ENCODE peak calls at places on chromosome 13, in five cellular contexts. T, X, C, O and A are unnamed samples.

GRCh38 chr13:23715092-23715761 is 145.0 kb downstream of the TNFRSF19 start:
- DNase-seq in T (no peak), C (no peak), O (no peak), X (no peak), A (no peak)

GRCh38 chr13:79423801-79424642 is 18.0 kb upstream of the RBM26 start:
- DNase-seq in X (peak; percentile 56), O (no peak), T (no peak), C (peak; percentile 73), A (peak; percentile 80)

GRCh38 chr13:97883356-97883755 is 70.1 kb upstream of the IPO5 start:
- DNase-seq in T (no peak), C (no peak), O (no peak), X (no peak), A (no peak)

GRCh38 chr13:19561585-19561984 is 253 bp upstream of the TPTE2 start:
- DNase-seq in C (no peak), X (no peak), T (peak; percentile 7), O (no peak), A (no peak)

GRCh38 chr13:98175823-98176222 is 1.2 kb downstream of the RNF113B start:
- DNase-seq in C (peak; percentile 55), X (no peak), T (no peak), O (no peak), A (no peak)

GRCh38 chr13:71285700-71286099 is 581.3 kb downstream of the DACH1 start:
- DNase-seq in O (no peak), X (no peak), C (peak; percentile 12), T (peak; percentile 12), A (peak; percentile 10)

GRCh38 chr13:47226516-47226915 is 329.7 kb upstream of the HTR2A start:
- DNase-seq in O (no peak), T (no peak), C (no peak), X (peak; percentile 34), A (no peak)

GRCh38 chr13:49746111-49746510 is 46.4 kb downstream of the KPNA3 start:
- DNase-seq in T (no peak), X (no peak), O (no peak), C (no peak), A (no peak)

GRCh38 chr13:19090495-19090894 is 91.1 kb downstream of the TUBA3C start:
- DNase-seq in X (no peak), O (no peak), T (no peak), C (no peak), A (no peak)

GRCh38 chr13:49652691-49653305 is 24.5 kb downstream of the ARL11 start:
- DNase-seq in T (peak; percentile 57), C (no peak), X (no peak), O (no peak), A (peak; percentile 35)

GRCh38 chr13:23289917-23290357 is 109.2 kb downstream of the SGCG start:
- DNase-seq in O (no peak), C (peak; percentile 23), T (peak; percentile 16), X (peak; percentile 91), A (peak; percentile 74)

GRCh38 chr13:110652755-110653154 is 37.4 kb downstream of the NAXD start:
- DNase-seq in O (no peak), T (no peak), X (no peak), C (no peak), A (no peak)

GRCh38 chr13:51235756-51236564 is 13.8 kb downstream of the FAM124A start:
- DNase-seq in T (no peak), C (peak; percentile 65), O (no peak), X (no peak), A (no peak)

GRCh38 chr13:108549989-108550388 is 79.4 kb upstream of the MYO16 start:
- DNase-seq in C (no peak), T (no peak), O (no peak), X (no peak), A (no peak)

GRCh38 chr13:71797487-71797886 is 69.5 kb downstream of the DACH1 start:
- DNase-seq in O (no peak), C (peak; percentile 14), T (no peak), X (no peak), A (no peak)

GRCh38 chr13:109998808-109999528 is 212.6 kb upstream of the IRS2 start:
- DNase-seq in O (no peak), C (peak; percentile 84), X (peak; percentile 98), T (no peak), A (peak; percentile 84)

GRCh38 chr13:59931621-59932020 is 232.1 kb downstream of the DIAPH3 start:
- DNase-seq in C (no peak), O (no peak), X (peak; percentile 88), T (no peak), A (no peak)

GRCh38 chr13:45851171-45851889 is at the start of gene SIAH3:
- DNase-seq in C (peak; percentile 11), T (no peak), O (no peak), X (peak; percentile 32), A (peak; percentile 18)

GRCh38 chr13:33363328-33363727 is 77.8 kb upstream of the STARD13 start:
- DNase-seq in C (no peak), O (no peak), T (no peak), X (no peak), A (no peak)

GRCh38 chr13:41631296-41631965 is 174.1 kb downstream of the RGCC start:
- DNase-seq in T (no peak), X (no peak), C (peak; percentile 74), O (no peak), A (no peak)

GRCh38 chr13:96091164-96091931 is 1.4 kb downstream of the HS6ST3 start:
- DNase-seq in T (peak; percentile 61), X (no peak), O (no peak), C (no peak), A (no peak)

GRCh38 chr13:43180036-43180660 is 156.8 kb downstream of the DNAJC15 start:
- DNase-seq in C (no peak), X (no peak), O (no peak), T (no peak), A (no peak)

GRCh38 chr13:96782186-96782585 is 212.1 kb downstream of the OXGR1 start:
- DNase-seq in T (no peak), C (no peak), X (no peak), O (no peak), A (no peak)

GRCh38 chr13:73708393-73708985 is 425.7 kb downstream of the KLF12 start:
- DNase-seq in T (peak; percentile 64), O (peak; percentile 28), C (peak; percentile 69), X (peak; percentile 78), A (peak; percentile 87)

GRCh38 chr13:32209670-32210069 is 105.5 kb downstream of the ZAR1L start:
- DNase-seq in O (no peak), T (no peak), C (peak; percentile 47), X (no peak), A (peak; percentile 2)

GRCh38 chr13:62931901-62932883 is 1516.5 kb upstream of the PCDH20 start:
- DNase-seq in T (no peak), C (peak; percentile 51), X (no peak), O (no peak), A (peak; percentile 13)

GRCh38 chr13:94323746-94324408 is 155.6 kb downstream of the DCT start:
- DNase-seq in O (no peak), T (no peak), C (no peak), X (no peak), A (no peak)

GRCh38 chr13:44573790-44574465 is 2.2 kb downstream of the TSC22D1 start:
- DNase-seq in C (peak; percentile 17), T (peak; percentile 50), O (no peak), X (peak; percentile 46), A (peak; percentile 62)

GRCh38 chr13:98327326-98328314 is 150.6 kb upstream of the RNF113B start:
- DNase-seq in O (no peak), C (peak; percentile 80), T (no peak), X (no peak), A (peak; percentile 59)

GRCh38 chr13:40495620-40496001 is 170.8 kb downstream of the FOXO1 start:
- DNase-seq in T (no peak), O (no peak), X (peak; percentile 39), C (no peak), A (no peak)

GRCh38 chr13:40492511-40492910 is 173.9 kb downstream of the FOXO1 start:
- DNase-seq in O (no peak), C (no peak), T (no peak), X (no peak), A (no peak)

GRCh38 chr13:40494932-40495619 is 171.4 kb downstream of the FOXO1 start:
- DNase-seq in T (no peak), X (no peak), O (no peak), C (no peak), A (no peak)

GRCh38 chr13:40496035-40496810 is 170.2 kb downstream of the FOXO1 start:
- DNase-seq in O (no peak), X (no peak), T (no peak), C (no peak), A (no peak)

GRCh38 chr13:40494513-40494912 is 171.9 kb downstream of the FOXO1 start:
- DNase-seq in X (no peak), O (no peak), T (no peak), C (no peak), A (peak; percentile 58)
- H3K4me3 ChIP-seq in X (no peak overlapping the region), O (no peak overlapping the region), T (no peak overlapping the region), C (no peak overlapping the region), A (no peak overlapping the region)

DNA sequence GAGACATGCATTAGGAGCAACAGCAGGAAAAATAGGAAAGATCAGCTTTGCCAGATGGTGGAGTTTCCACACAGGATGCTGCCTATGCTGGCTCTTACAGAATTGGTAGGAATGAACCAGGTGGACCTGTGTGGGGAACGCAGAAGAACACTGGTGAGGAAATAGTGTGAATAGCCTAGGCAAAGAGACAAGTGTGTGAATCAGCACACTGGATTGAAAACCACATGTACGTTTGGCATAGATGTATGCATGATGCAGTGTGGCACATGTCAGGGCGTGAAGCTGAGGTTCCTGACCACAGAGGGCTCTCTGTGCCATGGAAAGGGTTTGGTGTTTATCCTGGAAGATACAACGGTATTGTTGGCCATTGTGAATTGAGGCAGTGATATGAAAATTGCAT is 156.5 kb upstream of the SLC10A2 start:
- DNase-seq in C (no peak), O (no peak), T (no peak), X (peak; percentile 97), A (no peak)
- TF ChIP-seq CTCF in C (no peak), O (no peak), T (no peak), X (no peak), A (no peak)

GRCh38 chr13:106649495-106649894 is 81.6 kb upstream of the ARGLU1 start:
- DNase-seq in C (no peak), X (peak; percentile 85), T (no peak), O (no peak), A (peak; percentile 29)
- H3K4me3 ChIP-seq in C (no peak overlapping the region), X (no peak overlapping the region), T (no peak overlapping the region), O (no peak overlapping the region), A (no peak overlapping the region)

DNA sequence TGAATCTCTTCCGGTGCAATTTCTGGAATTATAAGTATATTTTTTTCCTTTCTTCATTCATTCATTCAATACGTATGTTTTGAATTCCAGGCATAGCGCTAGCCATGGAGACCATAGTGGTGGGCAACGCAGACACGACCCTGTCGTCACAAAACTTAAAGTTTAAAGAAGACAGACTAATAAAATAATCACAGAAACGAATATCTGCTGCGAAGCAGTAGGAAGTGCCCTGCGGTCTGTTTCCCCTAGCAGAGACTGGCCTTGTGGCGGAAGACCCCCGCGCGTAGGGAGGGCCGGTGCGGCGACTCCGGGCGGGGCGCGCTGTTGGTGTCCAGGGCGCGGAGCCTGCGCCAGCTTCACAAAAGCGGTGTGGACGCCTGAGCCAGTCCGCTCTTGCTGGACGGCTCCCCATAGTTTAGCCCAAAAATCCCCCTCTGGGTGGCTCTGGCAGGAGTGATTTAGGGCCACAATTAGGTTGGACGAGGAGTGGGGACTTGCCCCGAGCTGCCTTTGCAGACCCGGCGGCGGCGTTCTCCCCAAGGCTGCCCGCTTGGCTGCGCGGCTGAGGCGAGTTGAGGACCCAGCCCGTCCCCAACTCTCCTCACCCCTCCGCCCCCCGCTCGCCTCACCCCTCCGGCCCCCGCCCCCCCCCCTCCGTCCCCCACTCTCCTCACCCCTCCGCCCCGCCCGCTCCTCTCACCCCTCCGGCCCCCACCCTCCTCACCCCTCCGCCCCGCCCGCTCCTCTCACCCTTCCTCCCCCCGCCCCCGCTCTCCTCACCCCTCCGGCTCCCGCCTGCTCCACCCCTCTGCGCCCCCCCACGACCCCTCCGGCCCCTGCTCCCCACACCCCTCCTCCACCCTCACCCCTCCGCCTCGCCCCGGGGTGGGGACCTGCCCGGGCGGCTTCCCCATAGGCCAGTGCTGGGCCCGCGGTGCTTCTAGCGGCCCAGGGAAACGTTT is 14.2 kb upstream of the LATS2 start:
- DNase-seq in C (peak; percentile 33), O (peak; percentile 73), X (no peak), T (no peak), A (no peak)
- TF ChIP-seq CTCF in C (no peak), O (no peak), X (no peak), T (no peak), A (no peak)